ENCODE peak calls at places on chromosomes 16 and 17, in four cellular contexts. M is Ammon's horn; I is activated CD4-positive, alpha-beta T cell treated with anti-CD3 and anti-CD28 coated beads, Interleukin-2, amount 10 ng/mL, durations not matched to agents 7 days and 5 days; X is stimulated activated CD8-positive, alpha-beta memory T cell treated with anti-CD3 and anti-CD28 coated beads, Interleukin-15, amount 100 ng/mL, for 1 hour. S is an unnamed sample.

GRCh38 chr17:80600586-80600985 is 55.9 kb downstream of the RPTOR start:
- DNase-seq in M (no peak), I (no peak), X (no peak), S (no peak)

GRCh38 chr17:9162275-9162985 is 141.1 kb downstream of the NTN1 start:
- DNase-seq in M (no peak), I (no peak), X (no peak), S (no peak)

GRCh38 chr16:851209-851810 is 50.8 kb upstream of the GNG13 start:
- DNase-seq in M (no peak), I (no peak), X (no peak), S (no peak)

GRCh38 chr17:72498671-72499210 is 377.9 kb downstream of the SOX9 start:
- DNase-seq in M (no peak), I (no peak), X (no peak), S (no peak)

GRCh38 chr17:78151514-78152008 is 5.4 kb downstream of the C17orf99 start:
- DNase-seq in M (no peak), I (no peak), X (no peak), S (no peak)

GRCh38 chr17:8122391-8122922 is 1.4 kb downstream of the HES7 start:
- DNase-seq in M (no peak), I (no peak), X (no peak), S (no peak)

GRCh38 chr17:6712058-6712853 is 913 bp downstream of the SLC13A5 start:
- DNase-seq in M (peak; percentile 77), I (no peak), X (no peak), S (no peak)

GRCh38 chr17:50679008-50679544 is 28.6 kb downstream of the ANKRD40 start:
- DNase-seq in M (no peak), I (no peak), X (no peak), S (no peak)

GRCh38 chr17:58328195-58329034 is at the start of gene TSPOAP1:
- DNase-seq in M (peak; percentile 85), I (peak; percentile 87), X (peak; percentile 59), S (peak; percentile 79)

GRCh38 chr16:7113949-7114348 is 218.7 kb upstream of the RBFOX1 start:
- DNase-seq in M (no peak), I (no peak), X (no peak), S (peak; percentile 9)

GRCh38 chr17:74770498-74771318 is 5.4 kb downstream of the NAT9 start:
- DNase-seq in M (peak; percentile 82), I (peak; percentile 74), X (peak; percentile 57), S (peak; percentile 71)

GRCh38 chr16:10866196-10866976 is 10.6 kb upstream of the CIITA start:
- DNase-seq in M (peak; percentile 53), I (no peak), X (no peak), S (no peak)

GRCh38 chr17:64064331-64064730 is 43.9 kb upstream of the ICAM2 start:
- DNase-seq in M (no peak), I (no peak), X (no peak), S (no peak)

GRCh38 chr17:17198281-17198680 is 7.9 kb downstream of the PLD6 start:
- DNase-seq in M (no peak), I (no peak), X (no peak), S (no peak)

GRCh38 chr16:4200000-4200780 is 41.7 kb downstream of the SRL start:
- DNase-seq in M (peak; percentile 30), I (peak; percentile 16), X (no peak), S (peak; percentile 47)

GRCh38 chr17:77546772-77547201 is 406.0 kb downstream of the SEC14L1 start:
- DNase-seq in M (no peak), I (no peak), X (no peak), S (no peak)

GRCh38 chr17:36885161-36885735 is 52.0 kb upstream of the LHX1 start:
- DNase-seq in M (no peak), I (no peak), X (no peak), S (no peak)

S was measured in MM.1S.